ENCODE peak calls at places on chromosomes 7 and 10, in ten cellular contexts. N is spleen, Q is transverse colon, A is K562, Y is Panc1, W is HCT116, V is H1, Z is suprapubic skin, K is prostate gland, R is vagina. L is an unnamed sample.
A peak's percentile ranks its signal among the peaks of the same experiment; 100 is the strongest.

GRCh38 chr7:154736389-154736788 is 266.5 kb downstream of the PAXIP1 start:
- DNase-seq in A (no peak), N (no peak), Q (no peak), Z (no peak), R (no peak), W (no peak), K (no peak), Y (no peak), V (no peak), L (no peak)

GRCh38 chr10:72162978-72163377 is 52.8 kb upstream of the ANAPC16 start:
- DNase-seq in W (no peak), Z (no peak), Q (no peak), Y (no peak), V (no peak), K (no peak), A (no peak), N (no peak), R (no peak), L (no peak)

GRCh38 chr7:134197342-134197741 is 70.2 kb downstream of the LRGUK start:
- DNase-seq in N (no peak), K (no peak), A (peak; percentile 49), R (no peak), Z (no peak), V (no peak), Q (no peak), Y (no peak), W (no peak), L (no peak)

GRCh38 chr10:11227103-11227502 is 209.4 kb downstream of the CELF2 start:
- DNase-seq in Y (no peak), R (no peak), A (no peak), K (no peak), W (no peak), N (no peak), Q (no peak), Z (no peak), V (no peak), L (no peak)

GRCh38 chr7:76187246-76187645 is 14.4 kb upstream of the SRRM3 start:
- DNase-seq in W (no peak), K (no peak), Y (no peak), A (no peak), Z (no peak), R (no peak), N (no peak), Q (no peak), V (no peak), L (no peak)

GRCh38 chr10:3265081-3265480 is 92.5 kb upstream of the PITRM1 start:
- DNase-seq in Q (no peak), A (no peak), N (no peak), Y (no peak), K (no peak), V (no peak), R (no peak), W (no peak), Z (peak; percentile 37), L (no peak)

GRCh38 chr10:46516660-46517416 is 39.6 kb downstream of the GPRIN2 start:
- DNase-seq in W (no peak), N (peak; percentile 70), Y (no peak), K (no peak), R (no peak), Q (peak; percentile 8), Z (peak; percentile 50), A (no peak), V (no peak), L (peak; percentile 25)

GRCh38 chr7:158078161-158078910 is 509.3 kb downstream of the PTPRN2 start:
- DNase-seq in N (peak; percentile 54), K (no peak), Z (no peak), V (no peak), Y (no peak), R (no peak), W (no peak), Q (no peak), A (no peak), L (peak; percentile 10)

GRCh38 chr10:70903262-70903921 is 15.0 kb upstream of the PCBD1 start:
- DNase-seq in Z (peak; percentile 73), A (peak; percentile 75), N (peak; percentile 64), W (no peak), V (no peak), Q (peak; percentile 56), K (peak; percentile 46), Y (no peak), R (no peak), L (peak; percentile 67)

GRCh38 chr10:3625959-3626751 is 158.9 kb downstream of the KLF6 start:
- DNase-seq in Q (peak; percentile 13), N (no peak), R (no peak), Z (no peak), V (no peak), Y (no peak), K (no peak), W (no peak), A (no peak), L (no peak)

DNA sequence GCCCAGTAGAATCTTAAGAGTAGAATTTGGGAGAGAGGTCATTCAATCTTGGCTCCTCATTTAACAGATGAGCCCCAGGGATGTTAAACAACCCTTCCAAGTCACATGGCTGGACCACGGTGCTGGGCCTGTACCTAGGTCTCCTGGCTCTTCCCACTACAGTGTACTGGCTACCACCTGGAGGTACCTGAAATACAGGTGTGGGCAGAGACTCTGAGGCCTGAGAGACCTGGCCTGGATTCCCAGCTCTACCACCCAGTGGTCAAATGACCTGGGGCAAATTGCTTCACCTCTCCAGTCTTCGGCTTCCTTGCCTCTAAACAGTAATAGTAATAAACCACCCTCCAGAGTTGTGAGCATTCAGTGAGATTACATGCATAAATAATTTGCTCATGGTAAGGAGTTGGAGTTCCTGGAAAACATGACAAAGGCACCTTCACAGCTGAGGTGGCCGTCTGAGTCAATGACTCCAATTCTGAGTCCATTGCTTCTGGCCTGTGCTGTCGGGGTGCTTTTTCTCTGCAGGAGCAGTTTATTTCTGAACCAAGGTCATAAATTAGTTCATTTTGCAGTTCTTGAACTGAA is 2.8 kb downstream of the GOT1 start:
- DNase-seq in W (no peak), K (no peak), R (no peak), N (no peak), Y (no peak), Q (no peak), A (no peak), Z (no peak), V (no peak), L (no peak)
- H3K27me3 ChIP-seq in W (no peaks in the 10 kb centered on the region), K (no peaks in the 10 kb centered on the region), R (no peaks in the 10 kb centered on the region), N (no peaks in the 10 kb centered on the region), Y (no peaks in the 10 kb centered on the region), Q (no peaks in the 10 kb centered on the region), A (no peaks in the 10 kb centered on the region), Z (no peaks in the 10 kb centered on the region), V (no peaks in the 10 kb centered on the region), L (no peaks in the 10 kb centered on the region)

GRCh38 chr7:44750921-44751571 is 2.4 kb downstream of the ZMIZ2 start:
- DNase-seq in Z (no peak), V (no peak), K (no peak), Q (peak; percentile 44), Y (no peak), N (peak; percentile 75), R (no peak), A (peak; percentile 10), W (no peak), L (no peak)
- TF ChIP-seq POLR2AphosphoS5 in Z (no peak), V (no peak), K (no peak), Q (no peak), Y (no peak), N (peak; percentile 34), R (no peak), A (no peak), W (no peak), L (no peak)

GRCh38 chr7:63104666-63105065 is 894.0 kb upstream of the ZNF722 start:
- DNase-seq in K (no peak), Y (no peak), Z (no peak), Q (no peak), V (no peak), N (no peak), A (no peak), W (no peak), R (no peak), L (no peak)
- H3K9me3 ChIP-seq in K (no peaks in the 10 kb centered on the region), Y (peaks cover 5% of the 10 kb centered on the region), Z (peaks cover 38% of the 10 kb centered on the region), Q (peaks cover 3% of the 10 kb centered on the region), V (peaks cover 86% of the 10 kb centered on the region), N (peaks cover 96% of the 10 kb centered on the region), A (no peaks in the 10 kb centered on the region), W (peaks cover 36% of the 10 kb centered on the region), R (no peaks in the 10 kb centered on the region), L (peaks cover 80% of the 10 kb centered on the region)

GRCh38 chr10:69650589-69651261 is 20.7 kb downstream of the FAM241B start:
- DNase-seq in Z (no peak), N (peak; percentile 47), Y (no peak), A (no peak), Q (no peak), K (no peak), R (no peak), V (no peak), W (no peak), L (no peak)
- H3K27me3 ChIP-seq in Z (peaks cover 2% of the 10 kb centered on the region), N (no peaks in the 10 kb centered on the region), Y (no peaks in the 10 kb centered on the region), A (peaks cover 70% of the 10 kb centered on the region), Q (peaks cover 6% of the 10 kb centered on the region), K (no peaks in the 10 kb centered on the region), R (no peaks in the 10 kb centered on the region), V (no peaks in the 10 kb centered on the region), W (no peaks in the 10 kb centered on the region), L (no peaks in the 10 kb centered on the region)

DNA sequence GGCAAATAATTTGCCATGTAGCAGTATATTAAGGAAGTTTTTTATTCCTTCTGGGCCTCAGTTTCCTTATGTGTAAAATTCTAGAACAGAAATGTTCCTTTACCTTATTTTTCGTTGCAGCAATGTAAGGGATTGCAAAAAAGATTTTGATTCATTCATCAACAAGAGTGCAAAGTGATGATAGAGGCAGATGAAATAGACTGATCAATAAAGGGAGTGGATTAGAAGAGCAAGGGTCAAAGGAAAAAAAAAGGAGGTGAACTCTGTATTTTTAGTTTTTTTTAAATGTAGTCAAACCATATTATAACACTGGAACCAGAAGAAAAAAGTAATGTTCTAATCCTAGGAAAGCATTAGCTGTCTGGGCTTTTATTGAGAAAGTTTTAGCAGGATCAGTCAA is 14.7 kb downstream of the TPST1 start:
- DNase-seq in Q (no peak), K (no peak), Y (no peak), V (no peak), R (no peak), N (no peak), Z (no peak), W (no peak), A (no peak), L (no peak)
- TF ChIP-seq POLR2AphosphoS5 in Q (no peak), K (no peak), Y (no peak), V (no peak), R (no peak), N (no peak), Z (no peak), W (no peak), A (no peak), L (no peak)

GRCh38 chr7:130943336-130943901 is 209.4 kb upstream of the KLF14 start:
- DNase-seq in Y (peak; percentile 82), W (no peak), R (no peak), Q (no peak), K (no peak), N (no peak), V (no peak), A (no peak), Z (no peak), L (no peak)
- H3K9me3 ChIP-seq in Y (no peaks in the 10 kb centered on the region), W (no peaks in the 10 kb centered on the region), R (no peaks in the 10 kb centered on the region), Q (no peaks in the 10 kb centered on the region), K (no peaks in the 10 kb centered on the region), N (no peaks in the 10 kb centered on the region), V (no peaks in the 10 kb centered on the region), A (no peaks in the 10 kb centered on the region), Z (no peaks in the 10 kb centered on the region), L (no peaks in the 10 kb centered on the region)

GRCh38 chr10:133102415-133103095 is 14.8 kb downstream of the ADGRA1 start:
- DNase-seq in K (no peak), R (no peak), A (no peak), Q (no peak), Y (no peak), V (no peak), W (no peak), Z (no peak), N (no peak), L (no peak)
- H3K27me3 ChIP-seq in K (peaks cover 3% of the 10 kb centered on the region), R (no peaks in the 10 kb centered on the region), A (peaks cover 70% of the 10 kb centered on the region), Q (peaks cover 40% of the 10 kb centered on the region), Y (peaks cover under 1% of the 10 kb centered on the region), V (no peaks in the 10 kb centered on the region), W (no peaks in the 10 kb centered on the region), Z (peaks cover 90% of the 10 kb centered on the region), N (peaks cover 9% of the 10 kb centered on the region), L (peaks cover 90% of the 10 kb centered on the region)

GRCh38 chr7:130923930-130924329 is 189.9 kb upstream of the KLF14 start:
- DNase-seq in N (no peak), W (no peak), R (no peak), V (no peak), Q (no peak), Y (no peak), K (no peak), A (no peak), Z (no peak), L (no peak)
- TF ChIP-seq POLR2AphosphoS5 in N (peak; percentile 26), W (peak; percentile 47), R (no peak), V (no peak), Q (no peak), Y (no peak), K (no peak), A (no peak), Z (no peak), L (no peak)